ENCODE peak calls at places on chromosomes 1 and 21, in nine cellular contexts. W is PC-3, O is tibial nerve, F is adrenal gland, X is choroid plexus epithelial cell, M is heart left ventricle, Z is prostate gland, S is foreskin fibroblast, Y is fibroblast of mammary gland. P is an unnamed sample.
A peak's percentile ranks its signal among the peaks of the same experiment; 100 is the strongest.

GRCh38 chr1:60283690-60284089 is 210.1 kb upstream of the C1orf87 start:
- DNase-seq in W (no peak), O (no peak), F (peak; percentile 60), X (peak; percentile 14), M (no peak), Z (no peak), S (peak; percentile 74), Y (peak; percentile 35), P (peak; percentile 14)

GRCh38 chr1:235918481-235918880 is 51.8 kb upstream of the LYST start:
- DNase-seq in W (no peak), O (no peak), F (no peak), X (no peak), M (no peak), Z (no peak), S (no peak), Y (no peak), P (no peak)

GRCh38 chr1:9371391-9371935 is 78.8 kb downstream of the SPSB1 start:
- DNase-seq in W (no peak), O (peak; percentile 35), F (peak; percentile 26), X (peak; percentile 75), M (no peak), Z (peak; percentile 16), S (peak; percentile 55), Y (peak; percentile 34), P (peak; percentile 87)

GRCh38 chr1:243496173-243496553 is 240.3 kb downstream of the SDCCAG8 start:
- DNase-seq in W (no peak), O (no peak), F (no peak), X (no peak), M (peak; percentile 50), Z (no peak), S (no peak), Y (no peak), P (no peak)

GRCh38 chr1:101309334-101310221 is 72.8 kb downstream of the S1PR1 start:
- DNase-seq in W (peak; percentile 57), O (no peak), F (peak; percentile 56), X (peak; percentile 75), M (peak; percentile 51), Z (peak; percentile 20), S (peak; percentile 80), Y (peak; percentile 53), P (peak; percentile 55)

GRCh38 chr21:33036430-33037162 is 10.9 kb downstream of the OLIG2 start:
- DNase-seq in W (peak; percentile 57), O (no peak), F (peak; percentile 46), X (peak; percentile 42), M (peak; percentile 39), Z (no peak), S (peak; percentile 69), Y (peak; percentile 61), P (peak; percentile 60)

GRCh38 chr1:15735304-15736034 is 589 bp upstream of the SLC25A34 start:
- DNase-seq in W (no peak), O (no peak), F (peak; percentile 48), X (no peak), M (peak; percentile 56), Z (no peak), S (no peak), Y (no peak), P (no peak)

GRCh38 chr1:17502326-17502778 is 37.1 kb upstream of the ARHGEF10L start:
- DNase-seq in W (peak; percentile 83), O (peak; percentile 84), F (peak; percentile 95), X (peak; percentile 86), M (peak; percentile 81), Z (peak; percentile 79), S (peak; percentile 93), Y (peak; percentile 92), P (peak; percentile 75)

GRCh38 chr1:180343931-180344406 is 113.9 kb downstream of the LHX4 start:
- DNase-seq in W (no peak), O (no peak), F (peak; percentile 58), X (peak; percentile 59), M (peak; percentile 31), Z (no peak), S (peak; percentile 33), Y (peak; percentile 20), P (peak; percentile 52)

DNA sequence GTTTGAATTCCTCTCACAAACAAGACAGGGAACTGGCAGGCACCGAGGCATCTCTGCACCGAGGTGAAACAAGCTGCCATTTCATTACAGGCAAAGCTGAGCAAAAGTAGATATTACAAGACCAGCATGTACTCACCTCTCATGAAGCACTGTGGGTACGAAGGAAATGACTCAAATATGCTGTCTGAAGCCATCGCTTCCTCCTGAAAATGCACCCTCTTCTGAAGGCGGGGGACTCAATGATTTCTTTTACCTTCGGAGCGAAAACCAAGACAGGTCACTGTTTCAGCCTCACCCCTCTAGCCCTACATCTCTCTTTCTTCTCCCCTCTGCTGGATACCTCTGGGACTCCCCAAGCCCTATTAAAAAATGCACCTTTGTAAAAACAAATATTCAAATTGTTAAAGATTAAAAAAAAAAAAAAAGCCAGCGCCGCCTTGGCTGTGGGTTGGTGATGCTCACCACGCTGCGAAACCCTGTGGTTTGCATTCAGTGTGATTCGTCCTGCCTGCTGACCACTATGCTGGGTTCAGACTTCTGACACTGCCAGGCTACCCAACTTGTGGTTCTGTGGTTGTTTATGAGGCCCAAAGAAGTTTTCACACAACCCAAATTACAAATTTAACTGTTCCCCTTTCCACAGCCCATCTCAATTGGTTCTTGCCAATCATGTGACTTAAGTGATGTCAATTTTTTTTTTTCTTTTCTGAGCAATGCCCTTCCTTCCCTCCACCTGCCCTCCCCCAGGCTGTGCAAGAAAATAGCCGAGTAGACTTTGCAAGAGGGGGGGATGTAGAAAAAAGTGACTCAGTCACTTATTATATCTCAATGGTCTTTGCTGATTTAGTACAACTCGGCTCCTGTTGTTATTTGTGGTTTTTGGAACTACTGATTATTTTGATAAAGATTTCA is at the start of gene RUNX1:
- DNase-seq in W (peak; percentile 89), O (no peak), F (peak; percentile 57), X (peak; percentile 75), M (peak; percentile 33), Z (no peak), S (peak; percentile 54), Y (peak; percentile 70), P (peak; percentile 96)
- H3K4me3 ChIP-seq in W (peak within 1 kb of the TSS; percentile 75), O (peak within 1 kb of the TSS; percentile 31), F (no peak within 1 kb of the TSS), X (peak within 1 kb of the TSS; percentile 63), M (peak within 1 kb of the TSS; percentile 35), Z (no peak within 1 kb of the TSS), S (peak within 1 kb of the TSS; percentile 29), Y (no peak within 1 kb of the TSS), P (peak within 1 kb of the TSS; percentile 64)

GRCh38 chr1:157770442-157771043 is 6.4 kb downstream of the FCRL2 start:
- DNase-seq in W (peak; percentile 8), O (no peak), F (no peak), X (no peak), M (no peak), Z (no peak), S (no peak), Y (peak; percentile 2), P (no peak)
- TF ChIP-seq CTCF in W (peak; percentile 49), O (no peak), F (no peak), X (peak; percentile 16), M (no peak), Z (no peak), S (peak; percentile 14), Y (peak; percentile 18), P (peak; percentile 18)

GRCh38 chr1:83917961-83918360 is 81.0 kb downstream of the TTLL7 start:
- DNase-seq in W (no peak), O (no peak), F (no peak), X (no peak), M (no peak), Z (no peak), S (no peak), Y (no peak), P (no peak)
- H3K4me3 ChIP-seq in W (no peak overlapping the region), O (no peak overlapping the region), F (no peak overlapping the region), X (no peak overlapping the region), M (no peak overlapping the region), Z (no peak overlapping the region), S (no peak overlapping the region), Y (no peak overlapping the region), P (no peak overlapping the region)

GRCh38 chr1:163124812-163125211 is 55.7 kb downstream of the RGS4 start:
- DNase-seq in W (no peak), O (no peak), F (no peak), X (no peak), M (no peak), Z (no peak), S (no peak), Y (no peak), P (no peak)
- TF ChIP-seq CTCF in W (no peak), O (no peak), F (no peak), X (no peak), M (no peak), Z (no peak), S (no peak), Y (no peak), P (no peak)

GRCh38 chr1:117676615-117677130 is 70.8 kb downstream of the TENT5C start:
- DNase-seq in W (no peak), O (no peak), F (no peak), X (no peak), M (no peak), Z (no peak), S (no peak), Y (no peak), P (no peak)

GRCh38 chr1:117672756-117673155 is 66.9 kb downstream of the TENT5C start:
- DNase-seq in W (no peak), O (no peak), F (no peak), X (no peak), M (peak; percentile 71), Z (no peak), S (no peak), Y (no peak), P (no peak)

GRCh38 chr1:117673405-117673804 is 67.6 kb downstream of the TENT5C start:
- DNase-seq in W (peak; percentile 63), O (no peak), F (no peak), X (peak; percentile 46), M (no peak), Z (no peak), S (peak; percentile 53), Y (peak; percentile 82), P (peak; percentile 36)

GRCh38 chr1:117675907-117676430 is 70.1 kb downstream of the TENT5C start:
- DNase-seq in W (no peak), O (no peak), F (no peak), X (no peak), M (no peak), Z (no peak), S (no peak), Y (no peak), P (no peak)

GRCh38 chr1:117674521-117675400 is 68.9 kb downstream of the TENT5C start:
- DNase-seq in W (peak; percentile 43), O (no peak), F (no peak), X (peak; percentile 44), M (no peak), Z (no peak), S (peak; percentile 22), Y (peak; percentile 64), P (no peak)
- H3K4me3 ChIP-seq in W (no peak overlapping the region), O (no peak overlapping the region), F (no peak overlapping the region), X (no peak overlapping the region), M (no peak overlapping the region), Z (no peak overlapping the region), S (no peak overlapping the region), Y (no peak overlapping the region), P (no peak overlapping the region)

DNA sequence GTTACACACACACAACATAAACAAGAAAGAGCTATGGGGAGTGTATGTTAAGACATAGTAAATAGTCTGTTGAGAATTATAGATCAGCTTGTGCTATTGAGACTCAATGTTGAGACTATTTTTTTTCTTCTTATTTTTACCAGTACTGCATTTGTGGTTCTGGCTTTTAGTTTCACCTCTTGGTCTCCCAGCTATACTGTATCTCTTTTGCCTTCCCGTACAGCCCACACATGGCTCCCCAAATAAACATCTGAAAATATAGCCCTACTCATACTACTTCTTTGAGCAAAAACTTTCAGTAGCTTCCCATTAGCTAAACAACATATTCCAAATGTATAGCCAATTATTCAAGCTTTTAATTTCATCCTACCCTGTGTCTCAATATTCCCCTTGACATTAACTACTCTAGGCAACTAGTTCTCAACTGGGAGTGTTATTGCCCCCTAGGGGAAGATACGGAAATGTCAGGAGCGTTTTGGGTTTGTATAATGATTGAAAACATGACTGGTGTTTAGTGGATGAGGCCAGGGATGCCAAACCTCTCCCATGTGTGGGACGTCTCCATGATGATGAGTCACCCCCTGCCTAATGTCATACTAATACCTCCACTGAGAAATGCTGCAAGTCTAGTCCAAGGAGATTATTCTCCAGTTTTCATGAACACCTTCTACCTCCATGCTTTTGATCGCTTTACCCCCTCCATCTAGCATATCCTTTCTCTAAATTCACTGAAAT is 6.8 kb downstream of the RPE65 start:
- DNase-seq in W (peak; percentile 94), O (no peak), F (peak; percentile 58), X (peak; percentile 72), M (no peak), Z (no peak), S (peak; percentile 84), Y (peak; percentile 91), P (peak; percentile 61)
- TF ChIP-seq CTCF in W (peak; percentile 83), O (peak; percentile 21), F (peak; percentile 61), X (peak; percentile 79), M (peak; percentile 57), Z (peak; percentile 16), S (peak; percentile 58), Y (peak; percentile 90), P (peak; percentile 82)